ENCODE peak calls at places on chromosomes 2 and 18, in six cellular contexts. J is left ventricle myocardium superior; P is activated CD4-positive, alpha-beta memory T cell treated with anti-CD3 and anti-CD28 coated beads, Interleukin-2, amount 10 ng/mL, durations not matched to agents 7 days and 5 days; S is endodermal cell; R is coronary artery; U is T-helper 1 cell. Z is an unnamed sample.

GRCh38 chr2:177264539-177265385 is at the start of gene NFE2L2:
- DNase-seq in S (peak; percentile 89), R (peak; percentile 96), U (peak; percentile 87), P (peak; percentile 92), J (peak; percentile 96), Z (peak; percentile 92)

GRCh38 chr2:241271641-241272297 is 43.7 kb downstream of the HDLBP start:
- DNase-seq in U (peak; percentile 46), J (peak; percentile 91), S (peak; percentile 74), R (peak; percentile 93), P (peak; percentile 63), Z (peak; percentile 83)

GRCh38 chr18:7334973-7335568 is 104.2 kb downstream of the LRRC30 start:
- DNase-seq in U (no peak), J (no peak), R (no peak), S (no peak), P (no peak), Z (no peak)

GRCh38 chr2:219959471-219959870 is 332.0 kb downstream of the SLC4A3 start:
- DNase-seq in S (no peak), R (no peak), J (no peak), P (no peak), U (no peak), Z (peak; percentile 12)

GRCh38 chr2:199463708-199464613 is 6.2 kb upstream of the SATB2 start:
- DNase-seq in R (no peak), J (no peak), U (no peak), S (peak; percentile 74), P (no peak), Z (no peak)

GRCh38 chr2:160156084-160156483 is 44.0 kb downstream of the ITGB6 start:
- DNase-seq in J (no peak), P (no peak), U (no peak), S (peak; percentile 61), R (no peak), Z (no peak)

GRCh38 chr18:35695803-35696202 is 114.3 kb downstream of the GALNT1 start:
- DNase-seq in R (no peak), S (no peak), U (no peak), P (no peak), J (peak; percentile 85), Z (no peak)

GRCh38 chr2:240626531-240627300 is 1.4 kb downstream of the GPR35 start:
- DNase-seq in J (peak; percentile 46), P (no peak), R (peak; percentile 69), U (peak; percentile 14), S (peak; percentile 43), Z (no peak)

GRCh38 chr2:218125626-218126080 is at the start of gene CXCR2:
- DNase-seq in U (no peak), P (no peak), R (no peak), S (peak; percentile 49), J (peak; percentile 44), Z (peak; percentile 11)